ENCODE peak calls at places on chromosome 2, in seven cellular contexts. F is tibial nerve, U is neural progenitor cell, X is HCT116, D is K562, K is pancreas, S is lung. A is an unnamed sample.

GRCh38 chr2:240932724-240933047 is 26.6 kb downstream of the CROCC2 start:
- DNase-seq in F (no peak), U (no peak), X (no peak), D (no peak), K (no peak), S (no peak), A (no peak)

GRCh38 chr2:147081826-147082225 is 763.0 kb upstream of the ACVR2A start:
- DNase-seq in F (no peak), U (no peak), X (no peak), D (no peak), K (no peak), S (no peak), A (no peak)

GRCh38 chr2:206562375-206562774 is 79.9 kb upstream of the FAM237A start:
- DNase-seq in F (no peak), U (no peak), X (no peak), D (no peak), K (no peak), S (no peak), A (no peak)

GRCh38 chr2:19753314-19753713 is 148.5 kb downstream of the TTC32 start:
- DNase-seq in F (no peak), U (no peak), X (no peak), D (no peak), K (no peak), S (no peak), A (no peak)

GRCh38 chr2:44392338-44392943 is 30.7 kb downstream of the CAMKMT start:
- DNase-seq in F (peak; percentile 22), U (peak; percentile 71), X (peak; percentile 6), D (peak; percentile 57), K (no peak), S (peak; percentile 44), A (no peak)

GRCh38 chr2:228545041-228545440 is 363.6 kb upstream of the SPHKAP start:
- DNase-seq in F (no peak), U (no peak), X (no peak), D (no peak), K (no peak), S (no peak), A (no peak)

GRCh38 chr2:211351998-211352397 is 795.6 kb downstream of the CPS1 start:
- DNase-seq in F (no peak), U (no peak), X (no peak), D (no peak), K (no peak), S (no peak), A (no peak)

GRCh38 chr2:100425107-100425506 is 7.6 kb upstream of the CHST10 start:
- DNase-seq in F (no peak), U (no peak), X (no peak), D (no peak), K (no peak), S (no peak), A (no peak)

DNA sequence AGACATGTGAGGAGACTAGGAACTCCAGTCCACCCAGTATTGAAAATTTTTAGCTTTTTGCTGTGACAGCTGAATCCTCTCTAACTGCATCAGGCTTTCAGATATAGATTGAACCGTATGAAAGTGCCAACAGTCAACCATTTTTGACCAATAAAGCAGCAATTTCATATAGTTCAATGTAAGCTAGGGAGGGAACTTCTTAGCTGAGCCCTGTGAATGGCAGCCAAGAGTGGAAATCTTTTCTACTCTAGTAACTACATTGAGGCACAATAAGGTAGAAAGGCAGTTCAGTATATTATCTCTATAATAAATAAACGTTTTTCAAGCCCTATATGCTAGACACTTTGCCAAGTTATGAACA is 96.3 kb upstream of the TANK start:
- DNase-seq in F (no peak), U (no peak), X (no peak), D (no peak), K (no peak), S (no peak), A (no peak)
- TF ChIP-seq CTCF in F (no peak), U (no peak), X (no peak), D (no peak), K (no peak), S (no peak), A (no peak)

DNA sequence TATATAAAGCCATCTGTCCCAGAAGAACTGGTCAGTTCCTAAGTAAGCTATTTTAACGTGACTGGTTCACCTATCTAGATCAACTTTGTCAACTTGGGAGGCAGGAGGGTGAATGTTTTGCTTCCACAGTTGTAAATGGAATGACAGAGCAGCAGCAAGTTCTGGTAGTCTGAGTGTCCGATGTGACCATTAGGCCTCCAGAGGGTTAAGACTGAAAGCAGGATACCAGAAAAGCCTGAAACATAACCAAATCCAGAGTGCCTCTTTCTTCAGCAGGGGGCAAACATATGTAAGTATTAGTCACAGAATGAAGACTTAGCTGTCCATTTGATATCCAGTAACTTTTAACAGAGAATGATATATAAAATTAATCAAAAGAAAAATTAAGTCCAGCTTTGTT is 9.2 kb downstream of the HOXD3 start:
- DNase-seq in F (no peak), U (no peak), X (no peak), D (no peak), K (no peak), S (no peak), A (no peak)
- H3K27me3 ChIP-seq in F (peaks cover 3% of the 10 kb centered on the region), U (peaks cover 100% of the 10 kb centered on the region), X (no peaks in the 10 kb centered on the region), D (peaks cover 45% of the 10 kb centered on the region), K (peaks cover 20% of the 10 kb centered on the region), S (peaks cover 20% of the 10 kb centered on the region), A (no peaks in the 10 kb centered on the region)

GRCh38 chr2:212722046-212722445 is 183.4 kb upstream of the ERBB4 start:
- DNase-seq in F (no peak), U (no peak), X (no peak), D (no peak), K (no peak), S (no peak), A (no peak)

GRCh38 chr2:212726403-212726802 is 187.8 kb upstream of the ERBB4 start:
- DNase-seq in F (no peak), U (no peak), X (no peak), D (no peak), K (no peak), S (no peak), A (peak; percentile 73)

GRCh38 chr2:212727751-212728150 is 189.1 kb upstream of the ERBB4 start:
- DNase-seq in F (no peak), U (no peak), X (no peak), D (no peak), K (no peak), S (no peak), A (no peak)

GRCh38 chr2:212723226-212723625 is 184.6 kb upstream of the ERBB4 start:
- DNase-seq in F (no peak), U (no peak), X (no peak), D (no peak), K (no peak), S (no peak), A (peak; percentile 69)

GRCh38 chr2:212725180-212725579 is 186.6 kb upstream of the ERBB4 start:
- DNase-seq in F (no peak), U (no peak), X (no peak), D (no peak), K (no peak), S (no peak), A (no peak)
- TF ChIP-seq CTCF in F (no peak), U (no peak), X (no peak), D (no peak), K (no peak), S (no peak), A (no peak)

GRCh38 chr2:232386490-232386739 is 7.9 kb downstream of the ALPP start:
- DNase-seq in F (no peak), U (peak; percentile 38), X (no peak), D (no peak), K (no peak), S (no peak), A (no peak)

GRCh38 chr2:232384466-232384865 is 5.9 kb downstream of the ALPP start:
- DNase-seq in F (no peak), U (no peak), X (no peak), D (no peak), K (no peak), S (no peak), A (no peak)

GRCh38 chr2:232385660-232386489 is 7.3 kb downstream of the ALPP start:
- DNase-seq in F (no peak), U (peak; percentile 22), X (peak; percentile 33), D (no peak), K (no peak), S (peak; percentile 59), A (no peak)

GRCh38 chr2:232386740-232387450 is 8.3 kb downstream of the ALPP start:
- DNase-seq in F (no peak), U (peak; percentile 32), X (no peak), D (no peak), K (peak; percentile 67), S (no peak), A (no peak)

GRCh38 chr2:232382331-232383225 is 4.0 kb downstream of the ALPP start:
- DNase-seq in F (no peak), U (no peak), X (no peak), D (no peak), K (no peak), S (no peak), A (no peak)
- H3K27me3 ChIP-seq in F (no peaks in the 10 kb centered on the region), U (peaks cover 53% of the 10 kb centered on the region), X (no peaks in the 10 kb centered on the region), D (peaks cover 4% of the 10 kb centered on the region), K (peaks cover 10% of the 10 kb centered on the region), S (no peaks in the 10 kb centered on the region), A (peaks cover 59% of the 10 kb centered on the region)

GRCh38 chr2:154452906-154453493 is 245.5 kb upstream of the KCNJ3 start:
- DNase-seq in F (no peak), U (no peak), X (peak; percentile 27), D (no peak), K (no peak), S (no peak), A (peak; percentile 7)
- TF ChIP-seq CTCF in F (no peak), U (peak; percentile 56), X (peak; percentile 69), D (peak; percentile 6), K (no peak), S (peak; percentile 11), A (peak; percentile 48)

DNA sequence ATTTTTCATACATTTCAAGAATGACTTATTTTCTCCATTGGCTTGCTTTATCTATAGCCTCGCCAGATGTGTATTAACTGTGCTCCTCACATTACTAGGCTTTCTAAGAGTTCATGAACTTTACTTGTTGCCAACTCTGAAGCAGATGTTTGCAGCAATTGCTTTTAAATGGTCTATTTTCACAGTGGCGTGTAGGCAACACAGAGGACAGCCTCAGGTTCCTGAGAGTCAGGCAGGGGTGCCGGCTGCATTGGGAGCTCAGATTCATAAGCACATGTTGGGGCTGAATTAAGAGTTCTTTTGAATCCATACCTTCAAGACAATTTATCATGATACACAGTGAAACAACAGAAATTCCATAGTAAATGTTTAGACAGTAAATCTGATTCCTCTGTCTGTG is 179.2 kb upstream of the PXDN start:
- DNase-seq in F (no peak), U (no peak), X (no peak), D (no peak), K (no peak), S (no peak), A (no peak)
- H3K27me3 ChIP-seq in F (no peaks in the 10 kb centered on the region), U (no peaks in the 10 kb centered on the region), X (peaks cover 17% of the 10 kb centered on the region), D (peaks cover 6% of the 10 kb centered on the region), K (no peaks in the 10 kb centered on the region), S (no peaks in the 10 kb centered on the region), A (no peaks in the 10 kb centered on the region)

GRCh38 chr2:172134270-172134669 is 31.6 kb upstream of the DLX2 start:
- DNase-seq in F (no peak), U (no peak), X (no peak), D (no peak), K (no peak), S (no peak), A (no peak)
- TF ChIP-seq CTCF in F (no peak), U (no peak), X (no peak), D (no peak), K (no peak), S (no peak), A (no peak)

DNA sequence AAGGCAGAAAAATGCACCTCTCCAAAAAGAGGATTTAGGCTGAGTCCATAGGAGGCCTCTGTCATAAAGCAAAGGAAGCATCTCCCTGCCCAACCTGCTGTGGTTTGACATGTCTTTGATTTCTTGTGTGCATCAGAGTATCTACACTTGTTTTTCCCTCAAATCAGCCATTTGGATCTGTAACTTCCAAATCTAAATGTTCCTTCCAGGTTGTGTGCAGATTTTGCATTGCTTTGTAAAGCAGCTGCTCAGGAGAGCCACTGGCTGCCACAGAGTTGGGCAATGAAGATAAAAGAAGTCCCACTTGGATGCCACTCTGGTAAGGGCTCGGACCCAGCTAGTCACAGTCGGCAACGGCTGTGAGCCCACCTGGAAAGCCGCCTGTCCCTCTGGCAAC is 6.1 kb downstream of the PAX3 start:
- DNase-seq in F (no peak), U (no peak), X (no peak), D (no peak), K (no peak), S (no peak), A (no peak)
- H3K27me3 ChIP-seq in F (no peaks in the 10 kb centered on the region), U (peaks cover 99% of the 10 kb centered on the region), X (peaks cover 42% of the 10 kb centered on the region), D (no peaks in the 10 kb centered on the region), K (peaks cover 24% of the 10 kb centered on the region), S (peaks cover 10% of the 10 kb centered on the region), A (peaks cover 96% of the 10 kb centered on the region)